ENCODE peak calls at places on chromosomes 6 and 20, in six cellular contexts. G is MM.1S; D is activated CD8-positive, alpha-beta memory T cell treated with anti-CD3 and anti-CD28 coated beads, Interleukin-2, amount 50 U/mL, for 48 hours; W is NCI-H1436; O is iris pigment epithelial cell; V is NCI-H345. E is an unnamed sample.

GRCh38 chr6:142236686-142237085 is 65.1 kb upstream of the ADGRG6 start:
- DNase-seq in V (no peak), W (no peak), D (no peak), O (no peak), G (no peak), E (no peak)

GRCh38 chr20:62062661-62063600 is 2.8 kb downstream of the TAF4 start:
- DNase-seq in W (no peak), G (no peak), O (no peak), V (no peak), D (no peak), E (no peak)

GRCh38 chr6:97068211-97068610 is 143.7 kb downstream of the KLHL32 start:
- DNase-seq in O (peak; percentile 43), W (no peak), G (peak; percentile 24), V (peak; percentile 19), D (no peak), E (peak; percentile 41)

GRCh38 chr6:71287038-71287437 is 1.6 kb upstream of the OGFRL1 start:
- DNase-seq in G (peak; percentile 13), O (peak; percentile 50), V (no peak), D (no peak), W (no peak), E (no peak)

GRCh38 chr6:74690365-74690764 is 515.5 kb downstream of the COL12A1 start:
- DNase-seq in O (peak; percentile 24), V (no peak), W (no peak), D (no peak), G (no peak), E (no peak)

GRCh38 chr6:6811151-6812002 is 222.9 kb downstream of the LY86 start:
- DNase-seq in W (peak; percentile 76), V (peak; percentile 54), D (no peak), O (peak; percentile 67), G (peak; percentile 21), E (peak; percentile 33)

GRCh38 chr6:2959909-2960719 is 11.3 kb downstream of the SERPINB6 start:
- DNase-seq in D (peak; percentile 45), O (peak; percentile 68), G (no peak), V (no peak), W (no peak), E (no peak)

GRCh38 chr20:31535298-31535697 is 21.1 kb downstream of the HM13 start:
- DNase-seq in W (no peak), G (no peak), O (no peak), V (no peak), D (no peak), E (no peak)

GRCh38 chr6:128641701-128642100 is 121.3 kb upstream of the PTPRK start:
- DNase-seq in V (no peak), G (no peak), O (peak; percentile 16), D (no peak), W (no peak), E (no peak)

GRCh38 chr20:62483613-62484468 is 8.0 kb upstream of the GATA5 start:
- DNase-seq in O (no peak), V (no peak), G (no peak), D (no peak), W (no peak), E (no peak)

GRCh38 chr20:4876731-4877130 is 124.6 kb downstream of the SLC23A2 start:
- DNase-seq in W (no peak), G (no peak), D (no peak), O (no peak), V (peak; percentile 59), E (no peak)